ENCODE peak calls at places on chromosome 22, in eight cellular contexts. E is A549, A is HCT116, Y is tibial artery, G is heart right ventricle, W is ovary, V is brain microvascular endothelial cell, F is foreskin fibroblast. N is an unnamed sample.

GRCh38 chr22:33757443-33758124 is 162.7 kb downstream of the LARGE1 start:
- DNase-seq in G (no peak), W (no peak), F (no peak), Y (no peak), A (no peak), V (no peak), E (no peak), N (no peak)

GRCh38 chr22:46148336-46148735 is 2.0 kb upstream of the PPARA start:
- DNase-seq in F (no peak), G (no peak), V (no peak), Y (no peak), A (no peak), E (no peak), W (no peak), N (no peak)

GRCh38 chr22:44172370-44173108 is 8.2 kb upstream of the PARVG start:
- DNase-seq in E (no peak), Y (peak; percentile 76), F (no peak), V (peak; percentile 6), W (no peak), G (peak; percentile 32), A (no peak), N (peak; percentile 94)

GRCh38 chr22:48098243-48098935 is 1335.9 kb downstream of the TBC1D22A start:
- DNase-seq in G (no peak), V (no peak), Y (no peak), W (no peak), F (no peak), A (no peak), E (no peak), N (no peak)

GRCh38 chr22:24578355-24579241 is 14.3 kb downstream of the LRRC75B start:
- DNase-seq in A (no peak), F (no peak), W (no peak), Y (no peak), G (no peak), V (no peak), E (peak; percentile 50), N (no peak)

GRCh38 chr22:20996598-20997535 is 5.1 kb downstream of the THAP7 start:
- DNase-seq in E (no peak), W (no peak), A (no peak), G (no peak), Y (no peak), V (no peak), F (no peak), N (no peak)

GRCh38 chr22:28874061-28874460 is 9.3 kb upstream of the ZNRF3 start:
- DNase-seq in A (no peak), E (no peak), F (no peak), W (no peak), Y (no peak), G (no peak), V (no peak), N (no peak)

GRCh38 chr22:34055525-34056200 is 135.4 kb upstream of the LARGE1 start:
- DNase-seq in F (no peak), G (no peak), V (no peak), W (no peak), Y (no peak), E (peak; percentile 39), A (no peak), N (no peak)

GRCh38 chr22:38867496-38868285 is 4.3 kb downstream of the CBX6 start:
- DNase-seq in E (no peak), G (no peak), W (no peak), Y (peak; percentile 15), F (no peak), A (no peak), V (no peak), N (peak; percentile 78)

GRCh38 chr22:26590525-26590858 is 560 bp upstream of the TPST2 start:
- DNase-seq in W (no peak), E (no peak), A (no peak), G (no peak), Y (no peak), F (peak; percentile 29), V (no peak), N (peak; percentile 23)

GRCh38 chr22:25741692-25742626 is at the start of gene MYO18B:
- DNase-seq in Y (peak; percentile 23), G (peak; percentile 84), E (no peak), F (no peak), V (no peak), W (no peak), A (no peak), N (no peak)

GRCh38 chr22:38755155-38755910 is 465 bp downstream of the SUN2 start:
- DNase-seq in W (peak; percentile 94), F (peak; percentile 87), Y (peak; percentile 97), A (no peak), V (peak; percentile 28), G (peak; percentile 89), E (peak; percentile 73), N (peak; percentile 86)

GRCh38 chr22:35915477-35916013 is 113.1 kb downstream of the RBFOX2 start:
- DNase-seq in F (peak; percentile 50), V (no peak), E (no peak), W (no peak), A (no peak), G (no peak), Y (no peak), N (no peak)

GRCh38 chr22:25829808-25830777 is 88.1 kb downstream of the MYO18B start:
- DNase-seq in A (no peak), F (no peak), W (no peak), E (no peak), Y (no peak), G (peak; percentile 31), V (no peak), N (no peak)

GRCh38 chr22:48152154-48152775 is 1389.8 kb downstream of the TBC1D22A start:
- DNase-seq in Y (no peak), W (no peak), F (no peak), G (no peak), V (no peak), A (no peak), E (no peak), N (no peak)

GRCh38 chr22:48244388-48245118 is 1482.1 kb downstream of the TBC1D22A start:
- DNase-seq in E (no peak), Y (no peak), A (no peak), V (no peak), W (no peak), G (no peak), F (no peak), N (no peak)

GRCh38 chr22:30245985-30246901 is at the start of gene LIF:
- DNase-seq in E (no peak), Y (no peak), V (peak; percentile 79), F (peak; percentile 59), G (no peak), A (no peak), W (peak; percentile 52), N (no peak)
- H3K4me3 ChIP-seq in E (no peak within 1 kb of the TSS), Y (peak within 1 kb of the TSS; percentile 54), V (peak within 1 kb of the TSS; percentile 88), F (peak within 1 kb of the TSS; percentile 55), G (peak within 1 kb of the TSS; percentile 48), A (peak within 1 kb of the TSS; percentile 30), W (peak within 1 kb of the TSS; percentile 42), N (peak within 1 kb of the TSS; percentile 44)

GRCh38 chr22:19522190-19522880 is 1.9 kb downstream of the CLDN5 start:
- DNase-seq in G (peak; percentile 47), W (no peak), F (no peak), E (no peak), A (no peak), Y (no peak), V (no peak), N (no peak)

GRCh38 chr22:19524170-19525115 is at the start of gene CLDN5:
- DNase-seq in V (no peak), A (no peak), F (peak; percentile 6), G (peak; percentile 79), E (no peak), W (no peak), Y (no peak), N (no peak)

GRCh38 chr22:19520566-19521305 is 3.5 kb downstream of the CLDN5 start:
- DNase-seq in F (no peak), Y (no peak), W (no peak), V (no peak), E (no peak), A (no peak), G (no peak), N (peak; percentile 82)

GRCh38 chr22:19523240-19524169 is 705 bp downstream of the CLDN5 start:
- DNase-seq in E (no peak), A (no peak), F (peak; percentile 29), V (no peak), G (no peak), W (no peak), Y (no peak), N (no peak)

DNA sequence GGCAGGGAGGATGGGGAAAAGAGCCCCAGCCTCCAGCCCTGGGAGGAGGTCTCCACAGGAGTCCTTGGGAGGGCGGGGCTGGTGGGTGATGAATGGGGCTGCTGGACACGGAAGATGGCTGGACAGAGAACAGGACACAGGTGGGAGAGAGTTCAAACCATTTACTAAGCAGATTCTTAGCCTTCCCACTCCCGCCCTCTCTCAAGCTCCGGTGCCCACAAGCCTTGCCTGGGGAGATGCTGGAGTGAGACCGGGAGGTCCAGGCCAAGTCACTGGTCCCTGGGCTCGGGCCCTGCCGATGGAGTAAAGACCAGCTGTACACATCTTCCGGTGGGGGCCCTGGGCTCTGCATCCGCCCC is 1.4 kb downstream of the CLDN5 start:
- DNase-seq in G (no peak), V (no peak), Y (no peak), A (no peak), E (no peak), W (no peak), F (no peak), N (no peak)
- H3K4me3 ChIP-seq in G (peak overlapping the region; percentile 61), V (peak overlapping the region; percentile 43), Y (peak overlapping the region; percentile 44), A (no peak overlapping the region), E (no peak overlapping the region), W (peak overlapping the region; percentile 20), F (no peak overlapping the region), N (peak overlapping the region; percentile 8)

GRCh38 chr22:42719656-42720262 is 911 bp downstream of the A4GALT start:
- DNase-seq in Y (no peak), F (no peak), E (no peak), V (no peak), W (no peak), A (no peak), G (no peak), N (no peak)
- H3K4me3 ChIP-seq in Y (peak overlapping the region; percentile 100), F (peak overlapping the region; percentile 79), E (peak overlapping the region; percentile 85), V (peak overlapping the region; percentile 57), W (peak overlapping the region; percentile 73), A (peak overlapping the region; percentile 64), G (peak overlapping the region; percentile 76), N (peak overlapping the region; percentile 55)

DNA sequence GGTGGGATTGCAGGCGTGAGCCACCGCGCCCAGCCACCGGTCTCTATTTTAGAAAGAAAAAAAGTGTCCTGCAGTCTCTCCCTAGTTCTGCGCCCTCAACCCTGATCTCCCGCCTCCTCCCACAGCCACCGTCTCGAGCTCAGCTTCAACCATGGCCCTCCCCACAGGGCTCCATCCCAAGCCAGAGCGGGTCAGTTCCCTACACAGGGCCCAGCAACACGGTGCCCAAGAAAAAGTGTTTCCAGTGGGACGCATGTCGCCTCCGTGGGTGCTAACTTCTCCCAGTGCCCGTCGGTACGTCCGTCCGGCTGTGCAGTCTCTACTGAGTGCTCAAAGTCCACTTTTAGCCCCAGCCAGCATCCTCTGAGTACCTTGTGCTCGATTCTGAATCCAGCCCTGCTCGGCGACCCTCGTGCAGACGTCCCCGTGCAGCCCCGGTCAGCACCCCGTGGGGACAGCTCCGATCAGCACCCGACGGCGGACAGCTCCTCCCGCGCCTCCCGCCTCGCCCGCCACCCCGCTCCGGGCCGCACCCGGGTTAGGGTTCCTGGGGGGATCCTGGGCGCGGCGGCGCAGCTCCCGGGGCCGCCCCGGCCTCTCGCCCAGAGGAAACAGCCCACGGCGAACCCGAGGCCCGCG is 658 bp upstream of the MAPK8IP2 start:
- DNase-seq in V (no peak), G (peak; percentile 57), W (peak; percentile 84), Y (peak; percentile 27), F (no peak), E (no peak), A (no peak), N (no peak)
- H3K4me3 ChIP-seq in V (no peak overlapping the region), G (peak overlapping the region; percentile 53), W (peak overlapping the region; percentile 39), Y (peak overlapping the region; percentile 47), F (no peak overlapping the region), E (peak overlapping the region; percentile 56), A (peak overlapping the region; percentile 16), N (no peak overlapping the region)